ENCODE peak calls at places on chromosomes 13 and 19, in eight cellular contexts. Q is fibroblast of the conjunctiva, P is H4, K is neuronal stem cell, Y is astrocyte of the spinal cord, H is B cell, M is aorta, E is GM10248. A is an unnamed sample.
A peak's percentile ranks its signal among the peaks of the same experiment; 100 is the strongest.

GRCh38 chr19:10292206-10292788 is 2.5 kb downstream of the ICAM5 start:
- DNase-seq in H (peak; percentile 72), Y (peak; percentile 24), P (no peak), M (peak; percentile 90), E (peak; percentile 91), K (peak; percentile 77), Q (peak; percentile 16), A (peak; percentile 68)

GRCh38 chr19:12983561-12984142 is 11.6 kb upstream of the NFIX start:
- DNase-seq in P (peak; percentile 47), M (peak; percentile 81), H (peak; percentile 99), Q (peak; percentile 47), Y (peak; percentile 80), E (peak; percentile 88), K (peak; percentile 84), A (peak; percentile 79)

GRCh38 chr13:62357887-62358645 is 942.4 kb upstream of the PCDH20 start:
- DNase-seq in Y (peak; percentile 54), H (no peak), Q (peak; percentile 50), M (no peak), K (peak; percentile 77), E (peak; percentile 14), P (peak; percentile 48), A (peak; percentile 63)

GRCh38 chr13:80168089-80168850 is 172.7 kb downstream of the SPRY2 start:
- DNase-seq in Q (no peak), P (no peak), E (no peak), Y (peak; percentile 29), M (no peak), K (no peak), H (no peak), A (peak; percentile 35)

GRCh38 chr19:5452594-5453565 is 2.3 kb upstream of the ZNRF4 start:
- DNase-seq in H (no peak), P (peak; percentile 46), Q (no peak), K (no peak), E (no peak), Y (no peak), M (no peak), A (peak; percentile 26)

GRCh38 chr19:16922592-16922934 is 33.8 kb downstream of the F2RL3 start:
- DNase-seq in H (no peak), K (no peak), M (no peak), Q (no peak), P (no peak), Y (no peak), E (no peak), A (no peak)

GRCh38 chr19:56133858-56134654 is 7.0 kb upstream of the ZNF444 start:
- DNase-seq in M (no peak), H (peak; percentile 79), P (no peak), K (no peak), E (peak; percentile 67), Y (no peak), Q (no peak), A (no peak)

GRCh38 chr19:7748756-7749155 is 1.4 kb upstream of the CD209 start:
- DNase-seq in M (no peak), Q (no peak), H (no peak), Y (no peak), K (no peak), P (no peak), E (no peak), A (peak; percentile 15)

A was measured in fibroblast of pulmonary artery.